ENCODE peak calls at places on chromosome 7, in five cellular contexts. V is fibroblast of lung, Y is Karpas-422, Q is A549, S is astrocyte. L is an unnamed sample.

GRCh38 chr7:114264029-114264428 is 150.6 kb upstream of the FOXP2 start:
- DNase-seq in V (peak; percentile 25), Y (no peak), Q (no peak), S (peak; percentile 14), L (no peak)

GRCh38 chr7:113698556-113699220 is 220.1 kb downstream of the PPP1R3A start:
- DNase-seq in V (peak; percentile 55), Y (peak; percentile 70), Q (no peak), S (peak; percentile 6), L (no peak)

GRCh38 chr7:118214051-118214832 is 10.3 kb upstream of the ANKRD7 start:
- DNase-seq in V (peak; percentile 87), Y (peak; percentile 89), Q (peak; percentile 71), S (peak; percentile 74), L (peak; percentile 70)

GRCh38 chr7:110522751-110523200 is 568.2 kb upstream of the LRRN3 start:
- DNase-seq in V (peak; percentile 11), Y (no peak), Q (peak; percentile 75), S (peak; percentile 34), L (no peak)

GRCh38 chr7:25854059-25854458 is 297.9 kb upstream of the NFE2L3 start:
- DNase-seq in V (no peak), Y (no peak), Q (no peak), S (no peak), L (no peak)

GRCh38 chr7:131235489-131236317 is 92.0 kb upstream of the MKLN1 start:
- DNase-seq in V (peak; percentile 98), Y (no peak), Q (peak; percentile 95), S (peak; percentile 100), L (peak; percentile 77)

GRCh38 chr7:155872678-155873369 is 60.6 kb upstream of the SHH start:
- DNase-seq in V (no peak), Y (no peak), Q (no peak), S (no peak), L (no peak)

GRCh38 chr7:379456-380225 is 89.7 kb downstream of the FOXL3 start:
- DNase-seq in V (no peak), Y (no peak), Q (no peak), S (no peak), L (no peak)

GRCh38 chr7:142806021-142806353 is 35.2 kb downstream of the PRSS2 start:
- DNase-seq in V (no peak), Y (no peak), Q (no peak), S (no peak), L (no peak)

GRCh38 chr7:79653136-79653631 is 199.7 kb upstream of the MAGI2 start:
- DNase-seq in V (no peak), Y (no peak), Q (no peak), S (no peak), L (no peak)

GRCh38 chr7:148905093-148905666 is 21.1 kb upstream of the EZH2 start:
- DNase-seq in V (no peak), Y (peak; percentile 60), Q (no peak), S (no peak), L (no peak)

GRCh38 chr7:12221414-12221813 is 10.3 kb downstream of the TMEM106B start:
- DNase-seq in V (no peak), Y (no peak), Q (no peak), S (no peak), L (no peak)

GRCh38 chr7:27873981-27874957 is 134.3 kb downstream of the TAX1BP1 start:
- DNase-seq in V (peak; percentile 34), Y (no peak), Q (no peak), S (peak; percentile 27), L (no peak)

GRCh38 chr7:149690688-149691446 is 82.5 kb downstream of the ZNF467 start:
- DNase-seq in V (peak; percentile 75), Y (no peak), Q (peak; percentile 78), S (peak; percentile 59), L (peak; percentile 76)

GRCh38 chr7:97006146-97006950 is 995 bp downstream of the DLX6 start:
- DNase-seq in V (peak; percentile 16), Y (no peak), Q (peak; percentile 36), S (peak; percentile 1), L (no peak)

GRCh38 chr7:17558558-17559332 is 260.3 kb downstream of the AHR start:
- DNase-seq in V (peak; percentile 14), Y (no peak), Q (peak; percentile 36), S (no peak), L (no peak)

GRCh38 chr7:7265676-7266075 is 83.3 kb downstream of the C1GALT1 start:
- DNase-seq in V (peak; percentile 16), Y (no peak), Q (no peak), S (no peak), L (no peak)

GRCh38 chr7:91719008-91719407 is 161.5 kb downstream of the MTERF1 start:
- DNase-seq in V (no peak), Y (no peak), Q (no peak), S (no peak), L (no peak)

GRCh38 chr7:98213874-98214810 is 2.9 kb downstream of the BHLHA15 start:
- DNase-seq in V (no peak), Y (no peak), Q (no peak), S (no peak), L (no peak)

GRCh38 chr7:28408105-28408973 is 4.0 kb upstream of the CREB5 start:
- DNase-seq in V (no peak), Y (no peak), Q (no peak), S (no peak), L (peak; percentile 85)

GRCh38 chr7:33832326-33832725 is 73.0 kb upstream of the BMPER start:
- DNase-seq in V (no peak), Y (no peak), Q (no peak), S (no peak), L (no peak)
- H3K4me1 ChIP-seq in V (no peaks in the 10 kb centered on the region), Y (no peaks in the 10 kb centered on the region), Q (peaks cover 7% of the 10 kb centered on the region), S (no peaks in the 10 kb centered on the region), L (no peaks in the 10 kb centered on the region)

DNA sequence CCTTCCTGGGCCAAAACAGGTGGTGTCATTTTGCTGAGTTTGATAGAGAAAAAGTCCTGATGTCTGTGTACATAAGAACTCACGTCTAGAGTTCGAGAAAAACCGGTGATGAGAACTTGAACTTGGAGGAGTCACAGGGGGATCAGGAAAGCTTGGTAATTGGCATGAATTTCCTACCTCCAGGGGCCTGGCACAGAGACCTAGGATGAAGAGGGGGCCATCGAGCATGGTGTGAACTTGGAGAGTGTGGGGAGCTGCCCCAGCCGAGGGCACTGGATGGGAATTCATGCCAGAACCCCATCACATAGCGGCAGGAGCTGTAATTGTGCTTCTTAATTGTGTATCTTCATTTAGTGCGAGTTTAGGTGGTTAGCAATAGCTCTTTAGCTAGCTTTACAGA is 82.2 kb downstream of the CUX1 start:
- DNase-seq in V (no peak), Y (no peak), Q (no peak), S (no peak), L (no peak)
- H3K4me1 ChIP-seq in V (no peaks in the 10 kb centered on the region), Y (peaks cover 37% of the 10 kb centered on the region), Q (peaks cover 5% of the 10 kb centered on the region), S (peaks cover 21% of the 10 kb centered on the region), L (peaks cover 54% of the 10 kb centered on the region)

DNA sequence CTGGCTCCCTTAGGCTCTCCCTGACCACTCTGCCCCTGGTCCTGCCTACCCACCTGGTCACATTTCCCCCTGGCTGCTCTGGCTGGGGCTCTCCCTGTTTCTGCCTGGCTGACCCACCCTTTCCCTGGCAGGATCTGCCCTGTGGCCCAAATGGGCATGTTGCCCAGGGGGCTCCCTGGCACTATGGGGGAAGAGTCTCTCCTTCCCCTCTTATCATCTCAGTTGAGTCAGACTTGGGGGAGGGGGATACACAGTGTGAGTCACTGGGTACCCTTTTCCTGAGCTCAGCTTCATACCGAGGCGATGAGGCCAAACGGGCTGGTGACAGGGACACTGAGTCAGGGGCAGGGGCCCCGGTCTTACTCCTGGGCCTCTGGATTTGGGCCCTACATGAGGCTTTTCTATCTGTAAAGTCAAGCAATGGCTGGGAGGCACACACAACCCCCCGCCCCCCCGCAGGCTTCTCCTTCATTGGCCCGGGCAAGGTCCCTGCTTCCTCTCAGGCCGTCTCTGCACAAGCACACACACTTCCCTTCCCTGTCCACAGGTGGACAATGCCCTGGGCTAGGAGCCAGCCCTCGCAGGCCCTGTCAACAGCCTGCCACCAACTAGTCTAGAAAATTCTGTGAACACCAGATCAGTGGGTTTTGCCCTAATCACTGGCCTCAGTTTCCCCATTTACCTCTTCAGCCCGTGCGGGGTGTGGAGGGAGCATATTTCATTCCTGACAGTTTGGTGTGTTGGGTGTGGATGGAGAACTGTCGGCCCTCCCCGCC is 627 bp upstream of the FLNC start:
- DNase-seq in V (peak; percentile 55), Y (no peak), Q (no peak), S (peak; percentile 73), L (no peak)
- H3K4me1 ChIP-seq in V (peaks cover 26% of the 10 kb centered on the region), Y (peaks cover 15% of the 10 kb centered on the region), Q (peaks cover 53% of the 10 kb centered on the region), S (peaks cover 51% of the 10 kb centered on the region), L (peaks cover 67% of the 10 kb centered on the region)

GRCh38 chr7:50751136-50751535 is 31.6 kb downstream of the GRB10 start:
- DNase-seq in V (no peak), Y (no peak), Q (no peak), S (no peak), L (no peak)
- H3K4me1 ChIP-seq in V (no peaks in the 10 kb centered on the region), Y (no peaks in the 10 kb centered on the region), Q (no peaks in the 10 kb centered on the region), S (no peaks in the 10 kb centered on the region), L (peaks cover 29% of the 10 kb centered on the region)

L was measured in right atrium auricular region.